ENCODE peak calls at places on chromosomes 5 and 9, in eight cellular contexts. Q is mesenchymal stem cell, Y is breast epithelium, N is kidney, M is body of pancreas, B is heart right ventricle, G is tibial nerve, I is cardiac muscle cell. C is an unnamed sample.

GRCh38 chr9:115328228-115328627 is 210.3 kb upstream of the TNC start:
- DNase-seq in Q (peak; percentile 81), Y (no peak), N (no peak), M (peak; percentile 5), B (peak; percentile 25), G (no peak), I (peak; percentile 2), C (peak; percentile 43)

GRCh38 chr5:72531496-72532190 is 24.4 kb upstream of the ZNF366 start:
- DNase-seq in Q (peak; percentile 29), Y (no peak), N (no peak), M (no peak), B (no peak), G (no peak), I (no peak), C (no peak)

GRCh38 chr9:95726756-95727155 is 148.7 kb upstream of the ERCC6L2 start:
- DNase-seq in Q (peak; percentile 57), Y (no peak), N (no peak), M (no peak), B (no peak), G (no peak), I (peak; percentile 69), C (no peak)

GRCh38 chr5:139417214-139417613 is 13.3 kb upstream of the SPATA24 start:
- DNase-seq in Q (peak; percentile 62), Y (no peak), N (no peak), M (no peak), B (peak; percentile 76), G (no peak), I (peak; percentile 95), C (no peak)

GRCh38 chr5:153237671-153238332 is 252.7 kb upstream of the GRIA1 start:
- DNase-seq in Q (no peak), Y (no peak), N (no peak), M (no peak), B (no peak), G (no peak), I (no peak), C (no peak)

GRCh38 chr9:128899566-128900322 is 17.8 kb downstream of the LRRC8A start:
- DNase-seq in Q (peak; percentile 22), Y (no peak), N (no peak), M (no peak), B (no peak), G (no peak), I (no peak), C (no peak)

GRCh38 chr9:12955510-12956163 is 180.8 kb downstream of the LURAP1L start:
- DNase-seq in Q (no peak), Y (no peak), N (no peak), M (no peak), B (no peak), G (no peak), I (no peak), C (no peak)

GRCh38 chr9:89993678-89994630 is 389.1 kb downstream of the GADD45G start:
- DNase-seq in Q (peak; percentile 52), Y (no peak), N (peak; percentile 81), M (peak; percentile 58), B (peak; percentile 46), G (peak; percentile 69), I (peak; percentile 25), C (no peak)

GRCh38 chr9:132827366-132827765 is 50.7 kb downstream of the AK8 start:
- DNase-seq in Q (no peak), Y (no peak), N (peak; percentile 31), M (no peak), B (no peak), G (no peak), I (no peak), C (no peak)

GRCh38 chr5:69492391-69493234 is at the start of gene OCLN:
- DNase-seq in Q (peak; percentile 28), Y (peak; percentile 67), N (peak; percentile 94), M (peak; percentile 91), B (no peak), G (no peak), I (peak; percentile 72), C (no peak)

GRCh38 chr5:126543660-126544059 is 51.4 kb downstream of the ALDH7A1 start:
- DNase-seq in Q (no peak), Y (no peak), N (no peak), M (peak; percentile 44), B (no peak), G (no peak), I (no peak), C (no peak)

GRCh38 chr9:94881023-94881422 is 154.5 kb downstream of the AOPEP start:
- DNase-seq in Q (no peak), Y (no peak), N (no peak), M (no peak), B (no peak), G (no peak), I (no peak), C (no peak)

GRCh38 chr5:58117491-58117890 is 342.4 kb downstream of the PLK2 start:
- DNase-seq in Q (no peak), Y (no peak), N (no peak), M (no peak), B (no peak), G (no peak), I (no peak), C (no peak)

GRCh38 chr9:128902351-128903078 is 18.3 kb upstream of the PHYHD1 start:
- DNase-seq in Q (no peak), Y (peak; percentile 92), N (peak; percentile 89), M (no peak), B (no peak), G (no peak), I (no peak), C (no peak)

GRCh38 chr9:114428466-114428865 is 40.7 kb upstream of the AKNA start:
- DNase-seq in Q (no peak), Y (no peak), N (no peak), M (no peak), B (no peak), G (no peak), I (no peak), C (no peak)

GRCh38 chr9:2570615-2571479 is 50.7 kb upstream of the VLDLR start:
- DNase-seq in Q (peak; percentile 49), Y (peak; percentile 39), N (peak; percentile 90), M (peak; percentile 92), B (peak; percentile 95), G (peak; percentile 39), I (peak; percentile 95), C (peak; percentile 69)

GRCh38 chr5:95699337-95699736 is 16.5 kb upstream of the SPATA9 start:
- DNase-seq in Q (no peak), Y (no peak), N (no peak), M (no peak), B (no peak), G (no peak), I (no peak), C (no peak)

GRCh38 chr5:83035373-83036170 is 41.6 kb downstream of the TMEM167A start:
- DNase-seq in Q (peak; percentile 18), Y (no peak), N (no peak), M (peak; percentile 26), B (peak; percentile 82), G (no peak), I (peak; percentile 65), C (no peak)

GRCh38 chr9:116178481-116179211 is 25.1 kb downstream of the PAPPA start:
- DNase-seq in Q (no peak), Y (no peak), N (no peak), M (no peak), B (no peak), G (no peak), I (no peak), C (no peak)

GRCh38 chr9:97319380-97319779 is 11.9 kb downstream of the CCDC180 start:
- DNase-seq in Q (no peak), Y (no peak), N (no peak), M (no peak), B (no peak), G (no peak), I (no peak), C (no peak)

GRCh38 chr9:97315550-97315949 is 8.1 kb downstream of the CCDC180 start:
- DNase-seq in Q (peak; percentile 40), Y (no peak), N (no peak), M (no peak), B (no peak), G (no peak), I (no peak), C (no peak)

GRCh38 chr9:97318433-97318832 is 11.0 kb downstream of the CCDC180 start:
- DNase-seq in Q (no peak), Y (no peak), N (no peak), M (no peak), B (no peak), G (no peak), I (no peak), C (no peak)

GRCh38 chr9:97314503-97314902 is 7.0 kb downstream of the CCDC180 start:
- DNase-seq in Q (no peak), Y (no peak), N (no peak), M (no peak), B (no peak), G (no peak), I (no peak), C (no peak)

DNA sequence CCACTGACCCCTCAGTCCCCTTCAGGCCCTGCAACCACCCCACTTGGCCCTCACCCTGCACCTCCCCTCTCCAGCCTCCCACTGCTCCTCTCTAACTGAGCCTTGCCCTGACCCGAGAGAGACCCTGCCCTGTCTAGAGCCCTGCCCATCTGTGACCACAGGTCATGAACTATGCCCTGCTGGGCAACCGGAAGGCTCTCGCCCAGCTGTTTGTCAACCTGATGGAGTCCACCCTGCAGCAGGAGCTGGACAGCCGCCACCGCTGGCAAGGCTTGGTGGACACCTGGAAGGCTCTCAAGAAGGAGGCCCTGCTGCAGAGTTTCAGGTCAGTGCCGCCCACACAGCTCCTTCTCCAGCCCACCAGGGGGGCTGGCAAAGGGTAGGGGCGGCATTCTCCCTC is 9.4 kb downstream of the CCDC180 start:
- DNase-seq in Q (no peak), Y (no peak), N (no peak), M (peak; percentile 70), B (no peak), G (no peak), I (no peak), C (no peak)
- H3K4me1 ChIP-seq in Q (no peaks in the 10 kb centered on the region), Y (no peaks in the 10 kb centered on the region), N (no peaks in the 10 kb centered on the region), M (no peaks in the 10 kb centered on the region), B (no peaks in the 10 kb centered on the region), G (no peaks in the 10 kb centered on the region), I (no peaks in the 10 kb centered on the region), C (no peaks in the 10 kb centered on the region)

GRCh38 chr5:150020249-150020648 is 19.7 kb downstream of the HMGXB3 start:
- DNase-seq in Q (no peak), Y (no peak), N (no peak), M (no peak), B (no peak), G (no peak), I (no peak), C (no peak)
- H3K4me1 ChIP-seq in Q (peaks cover 5% of the 10 kb centered on the region), Y (peaks cover 9% of the 10 kb centered on the region), N (no peaks in the 10 kb centered on the region), M (peaks cover 8% of the 10 kb centered on the region), B (peaks cover 56% of the 10 kb centered on the region), G (peaks cover 28% of the 10 kb centered on the region), I (peaks cover 38% of the 10 kb centered on the region), C (peaks cover 14% of the 10 kb centered on the region)

DNA sequence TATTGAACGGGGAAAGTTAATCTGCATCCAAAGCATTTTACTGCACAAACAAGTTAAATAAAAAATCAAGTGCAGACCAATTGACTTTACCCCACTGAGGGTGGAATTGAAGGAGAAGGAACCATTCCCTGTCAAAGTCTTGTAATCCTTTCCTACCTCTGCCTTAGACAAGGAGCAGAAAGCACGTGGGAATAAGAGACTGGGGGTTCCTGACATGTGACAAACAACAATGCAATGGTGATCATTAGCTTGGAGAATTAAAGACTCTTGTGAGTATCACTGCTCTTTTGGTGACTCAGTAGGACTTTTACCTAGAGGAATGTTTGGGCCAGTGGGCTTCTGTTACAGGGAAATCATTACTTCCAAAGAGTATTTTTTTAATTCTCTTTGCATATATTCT is 779.5 kb downstream of the TLR4 start:
- DNase-seq in Q (no peak), Y (no peak), N (no peak), M (no peak), B (no peak), G (no peak), I (no peak), C (no peak)
- H3K4me1 ChIP-seq in Q (no peaks in the 10 kb centered on the region), Y (no peaks in the 10 kb centered on the region), N (no peaks in the 10 kb centered on the region), M (no peaks in the 10 kb centered on the region), B (no peaks in the 10 kb centered on the region), G (no peaks in the 10 kb centered on the region), I (no peaks in the 10 kb centered on the region), C (no peaks in the 10 kb centered on the region)

GRCh38 chr5:79699766-79700400 is 10.2 kb downstream of the CMYA5 start:
- DNase-seq in Q (no peak), Y (no peak), N (no peak), M (no peak), B (no peak), G (no peak), I (no peak), C (no peak)
- H3K4me1 ChIP-seq in Q (no peaks in the 10 kb centered on the region), Y (peaks cover 15% of the 10 kb centered on the region), N (no peaks in the 10 kb centered on the region), M (no peaks in the 10 kb centered on the region), B (peaks cover 45% of the 10 kb centered on the region), G (no peaks in the 10 kb centered on the region), I (peaks cover 47% of the 10 kb centered on the region), C (no peaks in the 10 kb centered on the region)